ENCODE peak calls at places on chromosomes 4 and X, in six cellular contexts. Y is CD4-positive, CD25-positive, alpha-beta regulatory T cell; J is H9; V is transverse colon; K is DND-41; Q is stomach. U is an unnamed sample.
A peak's percentile ranks its signal among the peaks of the same experiment; 100 is the strongest.

GRCh38 chr4:114921790-114922581 is 191.4 kb downstream of the NDST4 start:
- DNase-seq in Y (no peak), J (peak; percentile 27), V (peak; percentile 6), K (no peak), Q (no peak), U (no peak)

GRCh38 chr4:48796191-48796926 is 16.3 kb upstream of the FRYL start:
- DNase-seq in Y (no peak), J (no peak), V (no peak), K (no peak), Q (no peak), U (no peak)

GRCh38 chrX:132443736-132444135 is 45.1 kb downstream of the MBNL3 start:
- DNase-seq in Y (no peak), J (no peak), V (no peak), K (no peak), Q (no peak), U (no peak)

GRCh38 chr4:9969526-9970398 is 51.5 kb downstream of the SLC2A9 start:
- DNase-seq in Y (no peak), J (no peak), V (no peak), K (peak; percentile 67), Q (no peak), U (no peak)

GRCh38 chrX:56397636-56398035 is 165.5 kb downstream of the KLF8 start:
- DNase-seq in Y (no peak), J (no peak), V (no peak), K (peak; percentile 49), Q (no peak), U (no peak)

GRCh38 chr4:159016527-159017137 is 86.2 kb upstream of the RAPGEF2 start:
- DNase-seq in Y (no peak), J (peak; percentile 51), V (peak; percentile 34), K (no peak), Q (no peak), U (no peak)

GRCh38 chrX:1491851-1492349 is 39.2 kb upstream of the ASMTL start:
- DNase-seq in Y (no peak), J (peak; percentile 77), V (no peak), K (peak; percentile 73), Q (no peak), U (peak; percentile 25)

GRCh38 chr4:136441629-136442282 is 1090.5 kb downstream of the PCDH18 start:
- DNase-seq in Y (no peak), J (no peak), V (no peak), K (no peak), Q (no peak), U (no peak)

GRCh38 chr4:157572291-157572690 is 351.8 kb downstream of the GRIA2 start:
- DNase-seq in Y (no peak), J (no peak), V (no peak), K (no peak), Q (no peak), U (no peak)

GRCh38 chrX:32137525-32137924 is 1065.7 kb upstream of the FTHL17 start:
- DNase-seq in Y (no peak), J (peak; percentile 27), V (no peak), K (peak; percentile 4), Q (no peak), U (no peak)

GRCh38 chr4:120973207-120973606 is 50.7 kb upstream of the PRDM5 start:
- DNase-seq in Y (no peak), J (no peak), V (no peak), K (no peak), Q (no peak), U (no peak)

GRCh38 chr4:184439856-184440592 is 34.3 kb downstream of the IRF2 start:
- DNase-seq in Y (no peak), J (no peak), V (no peak), K (no peak), Q (peak; percentile 75), U (no peak)

GRCh38 chr4:94567811-94568210 is 116.1 kb downstream of the PDLIM5 start:
- DNase-seq in Y (no peak), J (no peak), V (no peak), K (no peak), Q (no peak), U (no peak)

GRCh38 chr4:180665994-180666818 is 1577.0 kb upstream of the TENM3 start:
- DNase-seq in Y (no peak), J (peak; percentile 50), V (no peak), K (peak; percentile 45), Q (no peak), U (no peak)

GRCh38 chr4:159098482-159099127 is 4.3 kb upstream of the RAPGEF2 start:
- DNase-seq in Y (no peak), J (no peak), V (no peak), K (no peak), Q (no peak), U (no peak)

GRCh38 chr4:2371765-2372487 is 46.5 kb downstream of the ZFYVE28 start:
- DNase-seq in Y (no peak), J (no peak), V (no peak), K (no peak), Q (no peak), U (peak; percentile 66)

GRCh38 chr4:112521123-112522116 is 5.4 kb upstream of the NEUROG2 start:
- DNase-seq in Y (no peak), J (peak; percentile 70), V (no peak), K (no peak), Q (no peak), U (no peak)

GRCh38 chr4:86963697-86964096 is 28.9 kb downstream of the AFF1 start:
- DNase-seq in Y (no peak), J (no peak), V (no peak), K (no peak), Q (no peak), U (no peak)

GRCh38 chr4:184821242-184821641 is 4.5 kb downstream of the ACSL1 start:
- DNase-seq in Y (no peak), J (no peak), V (no peak), K (no peak), Q (no peak), U (no peak)

GRCh38 chrX:49956313-49956712 is 33.9 kb downstream of the CLCN5 start:
- DNase-seq in Y (no peak), J (no peak), V (no peak), K (no peak), Q (no peak), U (no peak)

GRCh38 chr4:47263721-47264120 is 199.8 kb downstream of the COMMD8 start:
- DNase-seq in Y (no peak), J (no peak), V (no peak), K (no peak), Q (no peak), U (no peak)

GRCh38 chr4:172514011-172514410 is 654.6 kb upstream of the GALNT7 start:
- DNase-seq in Y (no peak), J (no peak), V (peak; percentile 35), K (no peak), Q (no peak), U (no peak)

GRCh38 chr4:42248986-42249385 is 96.5 kb upstream of the BEND4 start:
- DNase-seq in Y (no peak), J (no peak), V (no peak), K (no peak), Q (no peak), U (no peak)

GRCh38 chrX:136646602-136647239 is 1.2 kb upstream of the CD40LG start:
- DNase-seq in Y (no peak), J (no peak), V (no peak), K (no peak), Q (no peak), U (no peak)

GRCh38 chr4:101153653-101154052 is 193.7 kb downstream of the PPP3CA start:
- DNase-seq in Y (no peak), J (no peak), V (no peak), K (no peak), Q (no peak), U (no peak)
- H3K27ac ChIP-seq in Y (no peak overlapping the region), J (no peak overlapping the region), V (no peak overlapping the region), K (no peak overlapping the region), Q (no peak overlapping the region), U (no peak overlapping the region)

DNA sequence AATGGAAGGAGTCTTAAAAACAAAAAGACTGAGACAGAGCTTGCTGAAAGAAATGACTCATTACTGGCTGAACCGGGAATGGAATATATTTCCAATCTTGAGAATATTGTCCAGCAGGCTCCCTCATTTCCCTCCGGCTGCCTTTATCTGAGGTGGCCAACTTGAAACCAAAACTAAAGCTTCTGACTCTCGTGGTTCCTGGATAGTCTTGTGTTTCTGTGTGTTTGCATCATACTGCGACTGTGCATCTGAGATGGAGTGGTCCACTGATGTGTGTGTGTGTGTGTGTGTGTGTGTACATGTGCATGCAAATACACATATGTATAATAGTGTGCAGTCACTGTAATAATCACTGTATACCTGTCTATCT is 145.6 kb upstream of the SCML1 start:
- DNase-seq in Y (no peak), J (no peak), V (no peak), K (no peak), Q (no peak), U (no peak)
- H3K27ac ChIP-seq in Y (no peak overlapping the region), J (no peak overlapping the region), V (peak overlapping the region; percentile 28), K (no peak overlapping the region), Q (peak overlapping the region; percentile 61), U (peak overlapping the region; percentile 22)

GRCh38 chr4:76708986-76709385 is 189.0 kb downstream of the SOWAHB start:
- DNase-seq in Y (no peak), J (no peak), V (no peak), K (no peak), Q (no peak), U (no peak)
- H3K27ac ChIP-seq in Y (no peak overlapping the region), J (no peak overlapping the region), V (peak overlapping the region; percentile 62), K (no peak overlapping the region), Q (peak overlapping the region; percentile 87), U (peak overlapping the region; percentile 23)

DNA sequence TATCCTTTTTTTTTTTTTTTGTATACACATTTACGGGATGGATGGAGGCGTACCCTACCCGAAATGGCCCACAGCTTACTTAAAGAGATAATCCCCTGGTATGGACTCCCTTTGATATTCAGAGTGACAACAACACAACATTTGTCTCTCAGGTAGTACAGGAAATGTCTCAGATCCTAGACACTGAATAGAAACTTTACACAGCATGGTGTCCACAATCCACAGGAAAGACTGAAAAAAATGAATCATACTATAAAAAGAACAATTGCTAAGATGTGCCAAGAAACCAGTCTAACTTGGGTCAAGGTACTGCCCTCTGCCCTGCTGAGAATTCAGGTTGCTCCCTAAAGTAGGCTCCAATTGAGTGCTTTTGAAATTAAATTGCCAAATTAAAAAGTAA is 100.8 kb upstream of the LANCL3 start:
- DNase-seq in Y (no peak), J (no peak), V (no peak), K (no peak), Q (no peak), U (no peak)
- H3K27ac ChIP-seq in Y (no peak overlapping the region), J (no peak overlapping the region), V (no peak overlapping the region), K (no peak overlapping the region), Q (no peak overlapping the region), U (no peak overlapping the region)

GRCh38 chrX:139972629-139973257 is 7.4 kb upstream of the CXorf66 start:
- DNase-seq in Y (no peak), J (no peak), V (no peak), K (no peak), Q (no peak), U (no peak)
- H3K27ac ChIP-seq in Y (no peak overlapping the region), J (no peak overlapping the region), V (no peak overlapping the region), K (no peak overlapping the region), Q (no peak overlapping the region), U (no peak overlapping the region)

GRCh38 chr4:127482049-127482448 is 150.7 kb upstream of the INTU start:
- DNase-seq in Y (no peak), J (no peak), V (no peak), K (no peak), Q (no peak), U (no peak)
- H3K27ac ChIP-seq in Y (no peak overlapping the region), J (no peak overlapping the region), V (no peak overlapping the region), K (no peak overlapping the region), Q (no peak overlapping the region), U (no peak overlapping the region)